ENCODE peak calls at places on chromosomes 11 and 22, in nine cellular contexts. L, B, Y, A, D, P, O, F and W are unnamed samples.

GRCh38 chr11:9803685-9804413 is 140.0 kb downstream of the SWAP70 start:
- DNase-seq in A (peak; percentile 32), L (no peak), B (peak; percentile 31), D (no peak), Y (no peak), F (no peak), P (no peak), O (no peak), W (no peak)

GRCh38 chr11:57255618-57256017 is 18.6 kb upstream of the APLNR start:
- DNase-seq in B (peak; percentile 45), L (no peak), A (peak; percentile 16), D (no peak), P (no peak), Y (no peak), F (no peak), O (no peak), W (no peak)

GRCh38 chr11:11152877-11153276 is 200.2 kb downstream of the CSNK2A3 start:
- DNase-seq in B (no peak), L (no peak), P (no peak), F (no peak), A (no peak), D (no peak), O (no peak), Y (no peak), W (no peak)

GRCh38 chr11:72591785-72592490 is 82.3 kb downstream of the PDE2A start:
- DNase-seq in F (no peak), Y (no peak), P (no peak), L (no peak), D (peak; percentile 35), O (no peak), B (no peak), A (no peak), W (no peak)

GRCh38 chr22:35752172-35752832 is 34.6 kb downstream of the APOL5 start:
- DNase-seq in B (no peak), D (peak; percentile 29), L (no peak), P (no peak), O (no peak), F (peak; percentile 65), A (no peak), Y (no peak), W (no peak)

GRCh38 chr11:103465555-103466140 is 356.4 kb downstream of the DYNC2H1 start:
- DNase-seq in B (no peak), D (no peak), O (no peak), Y (no peak), P (no peak), F (no peak), A (no peak), L (no peak), W (no peak)

GRCh38 chr22:23458663-23459541 is 121.2 kb downstream of the IGLL1 start:
- DNase-seq in Y (no peak), P (no peak), O (no peak), L (no peak), B (no peak), A (no peak), F (no peak), D (no peak), W (no peak)

GRCh38 chr22:40449676-40450035 is 79.3 kb downstream of the SGSM3 start:
- DNase-seq in B (peak; percentile 37), L (no peak), O (no peak), D (no peak), Y (no peak), A (peak; percentile 70), F (no peak), P (no peak), W (no peak)

GRCh38 chr11:58493676-58494075 is 14.2 kb downstream of the OR5B21 start:
- DNase-seq in L (no peak), D (no peak), A (peak; percentile 34), B (peak; percentile 29), P (no peak), O (no peak), Y (no peak), F (no peak), W (no peak)

GRCh38 chr11:58497951-58498350 is 10.0 kb downstream of the OR5B21 start:
- DNase-seq in O (no peak), F (no peak), Y (no peak), A (no peak), D (no peak), L (no peak), B (no peak), P (no peak), W (no peak)

GRCh38 chr11:58494096-58494495 is 13.8 kb downstream of the OR5B21 start:
- DNase-seq in F (no peak), Y (no peak), A (peak; percentile 2), O (no peak), P (no peak), L (no peak), D (no peak), B (no peak), W (no peak)

GRCh38 chr11:58498464-58498863 is 9.4 kb downstream of the OR5B21 start:
- DNase-seq in L (no peak), D (no peak), Y (no peak), A (no peak), O (no peak), F (no peak), B (no peak), P (no peak), W (no peak)

DNA sequence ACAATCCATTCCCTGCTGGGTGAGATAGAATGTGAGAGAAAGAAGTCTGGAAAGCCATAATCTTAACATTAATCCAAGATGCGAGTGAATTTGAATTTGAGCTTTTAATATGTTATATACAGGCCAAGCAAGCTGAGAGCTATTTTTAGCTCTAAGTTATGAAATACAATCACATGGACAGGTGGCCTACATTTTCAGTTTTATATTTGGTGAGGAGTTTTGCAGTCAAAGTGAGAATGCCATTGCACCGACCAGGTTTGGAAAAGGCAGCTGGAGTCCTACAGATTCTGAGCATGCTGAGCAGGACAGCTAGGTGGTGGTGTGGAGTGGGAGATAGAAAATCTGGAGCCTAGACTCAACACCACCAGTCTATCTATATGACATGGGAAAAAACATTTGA is 12.0 kb downstream of the OR5B21 start:
- DNase-seq in A (no peak), L (no peak), O (no peak), P (no peak), D (peak; percentile 18), F (no peak), B (no peak), Y (no peak), W (no peak)
- TF ChIP-seq CTCF in A (no peak), L (no peak), O (no peak), P (no peak), D (no peak), F (no peak), B (no peak), Y (no peak), W (no peak)

DNA sequence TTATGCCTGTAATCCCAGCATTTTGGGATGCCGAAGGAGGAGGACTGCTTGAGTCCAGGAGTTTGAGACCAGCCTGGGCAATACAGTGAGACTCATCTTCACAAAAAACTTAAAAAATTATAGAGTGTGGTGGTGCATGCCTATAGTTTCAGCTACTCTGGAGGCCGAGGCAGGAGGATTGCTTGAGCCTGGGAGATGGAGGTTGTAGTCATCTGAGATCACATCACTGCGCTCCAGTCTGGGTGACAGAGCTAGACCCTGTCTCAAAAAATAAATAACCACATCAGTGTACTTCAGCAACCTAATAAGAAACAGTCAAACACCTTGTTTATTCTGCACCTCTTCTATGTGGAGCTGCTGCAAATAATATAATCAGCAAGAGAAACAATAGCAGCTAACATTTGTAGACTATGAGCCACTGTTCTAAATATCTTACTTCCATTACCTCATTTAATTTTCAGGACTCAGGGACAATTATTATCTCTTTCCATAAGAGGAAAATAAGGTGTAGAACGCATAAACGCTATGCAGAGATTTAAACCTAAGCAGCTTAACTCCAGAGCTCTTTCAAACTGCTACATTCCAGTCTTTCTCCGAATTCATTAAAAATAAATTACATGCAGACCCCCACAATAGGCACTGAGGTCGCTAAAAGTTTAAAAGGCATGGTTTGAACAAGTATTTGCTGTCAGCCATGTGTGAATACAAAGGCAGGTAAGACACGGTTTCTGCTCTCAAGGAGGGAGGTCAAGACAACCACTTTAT is 1.2 kb downstream of the NARS2 start:
- DNase-seq in B (no peak), O (no peak), Y (no peak), L (peak; percentile 10), A (no peak), D (no peak), P (no peak), F (peak; percentile 50), W (no peak)
- TF ChIP-seq CTCF in B (no peak), O (no peak), Y (no peak), L (no peak), A (no peak), D (no peak), P (no peak), F (no peak), W (no peak)

GRCh38 chr11:21707116-21707769 is 485.6 kb upstream of the ANO5 start:
- DNase-seq in L (no peak), F (no peak), P (no peak), D (no peak), Y (no peak), B (no peak), A (no peak), O (no peak), W (no peak)
- TF ChIP-seq CTCF in L (no peak), F (no peak), P (no peak), D (no peak), Y (no peak), B (no peak), A (no peak), O (no peak), W (no peak)

GRCh38 chr11:2826679-2827056 is 58.9 kb downstream of the CDKN1C start:
- DNase-seq in O (peak; percentile 19), B (no peak), A (no peak), L (no peak), D (no peak), F (no peak), P (no peak), Y (no peak), W (no peak)

GRCh38 chr11:2824851-2825250 is 60.7 kb downstream of the CDKN1C start:
- DNase-seq in F (no peak), Y (no peak), D (no peak), P (no peak), A (no peak), B (no peak), O (peak; percentile 64), L (no peak), W (no peak)

GRCh38 chr11:2827256-2827655 is 58.3 kb downstream of the CDKN1C start:
- DNase-seq in L (no peak), Y (no peak), P (no peak), F (no peak), O (peak; percentile 19), D (no peak), A (no peak), B (peak; percentile 31), W (no peak)

GRCh38 chr11:2825886-2826678 is 59.5 kb downstream of the CDKN1C start:
- DNase-seq in L (no peak), O (peak; percentile 76), D (no peak), Y (peak; percentile 20), F (peak; percentile 47), B (peak; percentile 95), A (peak; percentile 93), P (no peak), W (no peak)

DNA sequence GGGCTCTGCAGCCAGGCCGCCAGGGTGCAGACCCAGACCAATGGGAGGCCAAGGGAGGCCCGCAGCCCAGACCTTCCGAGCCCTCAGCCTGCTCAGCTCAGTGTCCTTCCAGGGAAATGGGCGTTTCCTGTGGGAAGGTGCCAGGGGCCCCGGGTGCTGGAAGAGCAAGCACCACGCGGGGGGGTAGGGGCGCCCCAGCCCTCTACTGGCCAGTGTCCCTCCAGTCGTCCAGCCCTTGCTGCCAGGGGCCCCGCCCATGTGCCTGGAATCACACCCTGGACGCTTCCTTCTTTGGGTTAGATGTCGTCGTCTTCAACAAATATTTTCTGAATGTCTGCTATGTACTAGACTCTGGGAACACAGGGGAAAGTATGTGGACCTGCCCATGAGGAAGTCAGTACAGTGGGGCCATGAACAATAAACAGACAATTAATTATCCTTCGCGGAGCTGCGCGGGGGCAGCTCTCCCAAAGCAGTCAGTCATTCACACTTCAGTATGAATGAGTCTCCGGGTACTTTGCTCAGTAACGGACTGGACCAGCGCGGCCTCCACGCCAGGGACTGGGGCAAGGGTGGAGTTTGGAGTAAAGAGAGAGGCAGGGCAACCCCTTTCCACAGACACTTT is 60.2 kb downstream of the CDKN1C start:
- DNase-seq in B (no peak), D (no peak), P (no peak), L (no peak), F (no peak), O (peak; percentile 90), Y (no peak), A (peak; percentile 70), W (no peak)
- TF ChIP-seq CTCF in B (no peak), D (no peak), P (no peak), L (no peak), F (no peak), O (no peak), Y (no peak), A (peak; percentile 3), W (no peak)